ENCODE peak calls at places on chromosomes 11 and 22, in five cellular contexts. G, D, S, L and N are unnamed samples.

GRCh38 chr11:27722117-27722844 is 22.0 kb upstream of the BDNF start:
- DNase-seq in G (peak; percentile 34), D (peak; percentile 17), S (no peak), L (no peak), N (no peak)

GRCh38 chr22:25966448-25966913 is 202.8 kb upstream of the SEZ6L start:
- DNase-seq in S (no peak), L (no peak), G (no peak), D (no peak), N (no peak)

GRCh38 chr22:49574205-49574604 is 253.5 kb downstream of the BRD1 start:
- DNase-seq in D (no peak), L (no peak), G (no peak), S (no peak), N (no peak)

GRCh38 chr11:85137597-85137996 is 489.5 kb downstream of the DLG2 start:
- DNase-seq in D (peak; percentile 49), L (no peak), S (peak; percentile 75), G (no peak), N (no peak)

GRCh38 chr11:108886608-108887007 is 221.7 kb downstream of the DDX10 start:
- DNase-seq in S (no peak), G (no peak), D (no peak), L (no peak), N (no peak)

GRCh38 chr11:64296236-64296635 is 3.9 kb upstream of the CATSPERZ start:
- DNase-seq in G (no peak), S (no peak), L (no peak), D (no peak), N (no peak)

GRCh38 chr22:37681556-37682049 is 4.5 kb upstream of the NOL12 start:
- DNase-seq in D (peak; percentile 84), L (peak; percentile 62), G (peak; percentile 80), S (peak; percentile 87), N (no peak)

GRCh38 chr22:38454011-38454360 is 1.0 kb downstream of the KCNJ4 start:
- DNase-seq in D (no peak), G (no peak), L (no peak), S (no peak), N (no peak)

GRCh38 chr11:73856001-73856663 is 20.5 kb downstream of the COA4 start:
- DNase-seq in G (no peak), S (no peak), D (no peak), L (no peak), N (no peak)

GRCh38 chr11:112582366-112582765 is 321.7 kb upstream of the PLET1 start:
- DNase-seq in D (no peak), G (no peak), L (no peak), S (no peak), N (no peak)

GRCh38 chr11:112581747-112582146 is 321.1 kb upstream of the PLET1 start:
- DNase-seq in L (no peak), D (no peak), G (no peak), S (no peak), N (no peak)

GRCh38 chr11:112587664-112588063 is 327.0 kb upstream of the PLET1 start:
- DNase-seq in G (no peak), D (no peak), S (no peak), L (no peak), N (no peak)

GRCh38 chr11:112583246-112583893 is 322.7 kb upstream of the PLET1 start:
- DNase-seq in S (no peak), D (no peak), L (no peak), G (peak; percentile 57), N (no peak)

DNA sequence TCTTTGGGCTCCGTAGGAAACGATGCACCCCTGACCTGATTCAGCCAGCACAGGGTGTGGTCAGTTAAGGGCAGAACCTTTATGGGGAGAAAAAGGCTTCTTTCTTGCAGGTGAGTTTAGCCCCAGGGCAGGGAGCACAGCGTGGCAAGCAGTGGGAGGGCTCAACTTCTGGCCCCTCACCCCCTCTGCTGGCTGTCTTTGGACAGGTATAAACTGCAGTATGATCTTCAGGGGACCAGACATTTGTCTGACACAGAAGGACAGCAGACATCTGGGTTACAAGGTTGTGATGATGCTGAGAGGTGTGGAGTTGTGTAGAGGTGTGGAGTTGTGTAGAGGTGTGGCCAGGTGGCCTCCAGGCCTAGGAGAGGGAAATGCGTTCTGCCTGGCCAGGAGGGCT is 324.0 kb upstream of the PLET1 start:
- DNase-seq in D (no peak), S (no peak), L (no peak), G (no peak), N (no peak)
- TF ChIP-seq CTCF in D (no peak), S (no peak), L (peak; percentile 35), G (peak; percentile 8), N (no peak)

DNA sequence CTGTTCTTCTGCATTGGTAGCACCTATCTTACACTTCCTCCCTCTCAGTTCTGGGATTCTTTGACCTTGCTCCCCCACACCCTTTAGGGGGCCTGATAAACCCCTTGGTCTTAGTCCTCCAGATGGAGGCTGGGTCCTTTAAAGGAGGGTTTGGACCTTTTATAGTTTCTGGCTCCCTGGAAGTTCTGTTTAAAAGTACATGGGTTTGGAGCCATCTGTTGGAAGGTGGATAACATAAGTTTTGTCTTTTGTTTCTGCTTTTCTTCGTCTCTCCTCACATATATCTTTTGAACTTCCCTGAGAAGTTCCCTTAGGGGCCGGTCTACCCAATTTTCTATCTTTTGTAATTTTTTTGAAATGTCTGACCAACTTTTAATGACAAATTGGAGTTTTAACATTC is 17.9 kb upstream of the HYLS1 start:
- DNase-seq in S (no peak), G (no peak), D (no peak), L (no peak), N (no peak)
- TF ChIP-seq CTCF in S (no peak), G (no peak), D (no peak), L (no peak), N (no peak)

DNA sequence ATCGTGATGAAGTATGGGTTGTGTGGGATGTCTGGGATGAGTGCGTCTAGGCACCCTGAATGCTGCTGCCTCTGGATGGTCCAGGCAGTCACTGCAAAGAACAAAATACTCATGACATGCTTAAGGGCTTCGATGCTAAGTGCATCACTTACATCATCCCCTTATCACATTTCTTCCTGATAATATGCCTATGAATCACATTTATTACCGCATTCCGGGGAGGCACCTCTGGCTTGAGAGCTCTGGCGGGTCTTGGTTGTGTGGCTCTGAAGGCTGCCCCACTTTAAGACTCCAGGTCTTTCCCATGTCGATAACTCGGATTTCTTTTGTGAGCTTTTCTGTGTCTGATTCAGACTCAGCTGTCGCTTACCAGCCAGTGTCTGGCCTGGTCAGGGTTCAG is 1126.4 kb downstream of the TBC1D22A start:
- DNase-seq in L (no peak), D (no peak), S (no peak), G (no peak), N (no peak)
- TF ChIP-seq CTCF in L (no peak), D (no peak), S (no peak), G (no peak), N (no peak)

DNA sequence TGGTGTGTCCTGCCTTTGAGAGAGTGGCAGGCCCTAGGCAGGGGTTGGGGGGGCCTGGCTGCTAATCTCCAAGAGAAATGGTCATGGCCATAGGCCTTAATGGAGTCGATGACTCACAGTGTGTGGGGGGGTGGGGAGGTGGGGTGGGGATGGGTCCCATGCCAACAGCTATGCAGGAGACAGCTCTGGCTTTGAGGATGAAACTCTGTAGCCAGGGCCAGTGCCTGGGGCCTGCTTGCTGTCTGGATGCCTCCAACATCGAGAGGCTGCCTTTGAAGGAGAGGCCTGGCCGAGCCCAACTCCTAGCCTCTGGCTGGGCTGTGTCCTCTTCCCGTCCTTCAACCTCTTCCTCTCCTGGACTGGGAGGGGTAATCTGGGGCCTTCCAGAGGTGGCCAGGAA is 23.9 kb upstream of the TSPAN18 start:
- DNase-seq in S (no peak), G (no peak), L (no peak), D (no peak), N (no peak)
- TF ChIP-seq CTCF in S (no peak), G (no peak), L (no peak), D (no peak), N (no peak)

DNA sequence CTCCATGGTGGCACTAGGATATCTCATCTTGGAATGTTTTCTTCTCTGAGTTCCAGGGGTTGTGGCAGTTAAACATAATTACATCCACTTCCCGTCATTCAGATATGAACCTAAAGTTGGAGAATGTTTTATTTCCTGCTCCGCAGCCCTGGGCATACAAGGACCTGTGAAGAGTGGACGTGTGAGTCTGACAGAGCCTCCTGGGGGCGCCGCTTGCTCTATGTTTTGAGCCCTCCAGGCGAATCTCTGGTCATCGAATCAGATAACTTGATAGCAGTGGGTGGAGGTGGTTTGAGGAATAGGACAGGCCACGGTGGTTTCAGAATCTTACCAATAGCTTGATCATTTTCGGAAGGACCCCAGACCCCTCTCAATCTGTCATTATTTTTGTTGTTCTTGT is 174.2 kb downstream of the NTM start:
- DNase-seq in D (no peak), L (no peak), G (no peak), S (no peak), N (no peak)
- TF ChIP-seq CTCF in D (no peak), L (no peak), G (no peak), S (no peak), N (no peak)